ENCODE peak calls at places on chromosomes 6 and 20, in ten cellular contexts. U, N, J, E, Z, F, Y, G, K and A are unnamed samples.

GRCh38 chr6:106431972-106432371 is 71.5 kb downstream of the CRYBG1 start:
- DNase-seq in N (no peak), G (no peak), F (no peak), K (no peak), Z (no peak), E (no peak), U (no peak), J (no peak), Y (no peak), A (no peak)

GRCh38 chr6:33143113-33143760 is 49.0 kb downstream of the COL11A2 start:
- DNase-seq in Y (no peak), G (no peak), N (no peak), Z (peak), E (no peak), K (no peak), U (no peak), J (no peak), F (no peak), A (no peak)

GRCh38 chr6:106830930-106831329 is 143.6 kb downstream of the CD24 start:
- DNase-seq in G (no peak), K (no peak), N (no peak), Y (no peak), F (no peak), J (no peak), U (no peak), Z (no peak), E (no peak), A (no peak)

GRCh38 chr6:10361428-10361827 is 53.4 kb downstream of the TFAP2A start:
- DNase-seq in N (no peak), Y (no peak), U (no peak), Z (no peak), G (no peak), E (no peak), K (no peak), F (no peak), J (no peak), A (no peak)

GRCh38 chr6:160226118-160226541 is 32.5 kb downstream of the SLC22A2 start:
- DNase-seq in J (peak), N (no peak), Z (no peak), E (peak), G (no peak), U (no peak), F (peak), Y (no peak), K (no peak), A (no peak)

GRCh38 chr6:89997456-89998445 is 103.5 kb downstream of the GJA10 start:
- DNase-seq in U (no peak), Y (peak), F (peak), E (no peak), K (no peak), N (no peak), Z (no peak), J (no peak), G (no peak), A (no peak)

GRCh38 chr6:166675736-166676135 is 48.7 kb upstream of the RPS6KA2 start:
- DNase-seq in E (no peak), J (no peak), G (no peak), N (no peak), Z (no peak), F (no peak), U (no peak), K (no peak), Y (no peak), A (no peak)

GRCh38 chr6:119147101-119148053 is 68.9 kb upstream of the FAM184A start:
- DNase-seq in E (peak), G (peak), J (peak), Z (no peak), K (peak), N (no peak), Y (no peak), U (peak), F (peak), A (peak)

GRCh38 chr20:24461848-24462247 is 7.6 kb upstream of the SYNDIG1 start:
- DNase-seq in U (no peak), Z (no peak), Y (no peak), E (no peak), F (no peak), K (no peak), N (no peak), G (no peak), J (no peak), A (no peak)

GRCh38 chr6:134058622-134059366 is 6.4 kb upstream of the SLC2A12 start:
- DNase-seq in G (no peak), Y (no peak), N (no peak), K (no peak), E (no peak), J (no peak), U (no peak), F (no peak), Z (no peak), A (no peak)

GRCh38 chr6:147407571-147407970 is 100.9 kb upstream of the SAMD5 start:
- DNase-seq in E (no peak), Y (no peak), N (no peak), J (no peak), Z (peak), K (no peak), U (no peak), F (no peak), G (no peak), A (no peak)

GRCh38 chr6:145275787-145276186 is 459.5 kb downstream of the EPM2A start:
- DNase-seq in Z (no peak), F (no peak), Y (no peak), G (no peak), K (no peak), E (no peak), N (no peak), J (no peak), U (no peak), A (no peak)

GRCh38 chr6:21264288-21264818 is 329.2 kb upstream of the SOX4 start:
- DNase-seq in E (no peak), F (no peak), G (no peak), Z (no peak), J (no peak), N (no peak), K (peak), U (no peak), Y (no peak), A (no peak)

GRCh38 chr20:62924567-62925419 is 1.5 kb downstream of the DIDO1 start:
- DNase-seq in F (peak), K (peak), J (peak), Z (no peak), G (no peak), N (no peak), U (no peak), Y (no peak), E (no peak), A (no peak)

GRCh38 chr6:125749864-125750691 is 646 bp downstream of the HEY2 start:
- DNase-seq in Z (no peak), E (no peak), U (no peak), K (peak), N (peak), J (peak), Y (no peak), F (no peak), G (no peak), A (peak)

GRCh38 chr20:13788167-13788834 is 3.5 kb downstream of the NDUFAF5 start:
- DNase-seq in G (peak), Z (peak), Y (peak), E (peak), K (peak), F (peak), U (peak), J (peak), N (peak), A (peak)

GRCh38 chr6:110063864-110064263 is 85.8 kb downstream of the GPR6 start:
- DNase-seq in J (peak), E (peak), G (no peak), F (no peak), K (no peak), U (no peak), N (no peak), Z (no peak), Y (no peak), A (no peak)

GRCh38 chr20:50273601-50274491 is 83.2 kb downstream of the CEBPB start:
- DNase-seq in U (no peak), E (no peak), J (no peak), N (no peak), G (no peak), F (no peak), Y (peak), K (no peak), Z (no peak), A (no peak)

GRCh38 chr20:16488086-16488485 is 85.2 kb downstream of the KIF16B start:
- DNase-seq in Y (peak), U (no peak), N (no peak), J (no peak), G (no peak), K (no peak), Z (no peak), F (no peak), E (no peak), A (peak)

GRCh38 chr6:126439040-126439439 is 99.1 kb downstream of the CENPW start:
- DNase-seq in E (no peak), K (no peak), F (no peak), G (no peak), Y (no peak), U (no peak), N (no peak), J (no peak), Z (no peak), A (no peak)